ENCODE peak calls at places on chromosome 9, in five cellular contexts. J, I, P, E and G are unnamed samples.

GRCh38 chr9:12973702-12974101 is 198.9 kb downstream of the LURAP1L start:
- DNase-seq in I (no peak), P (no peak), E (no peak), J (no peak), G (no peak)

GRCh38 chr9:128764361-128764760 is 7.4 kb downstream of the ZER1 start:
- DNase-seq in J (no peak), E (no peak), P (no peak), I (no peak), G (no peak)

GRCh38 chr9:137721899-137722298 is 103.1 kb downstream of the EHMT1 start:
- DNase-seq in E (no peak), P (no peak), J (no peak), I (no peak), G (no peak)

GRCh38 chr9:134485653-134486052 is 155.9 kb upstream of the COL5A1 start:
- DNase-seq in E (peak; percentile 3), I (no peak), P (peak; percentile 18), J (no peak), G (no peak)

GRCh38 chr9:114223564-114224246 is 68.4 kb downstream of the COL27A1 start:
- DNase-seq in E (no peak), I (no peak), J (peak; percentile 81), P (no peak), G (no peak)

GRCh38 chr9:132231019-132231701 is 69.3 kb downstream of the NTNG2 start:
- DNase-seq in J (no peak), P (no peak), I (no peak), E (no peak), G (no peak)

GRCh38 chr9:73215249-73215648 is 63.6 kb downstream of the ANXA1 start:
- DNase-seq in J (no peak), E (no peak), P (no peak), I (no peak), G (no peak)

GRCh38 chr9:135098400-135099105 is 11.1 kb downstream of the OLFM1 start:
- DNase-seq in E (no peak), J (no peak), I (no peak), P (no peak), G (peak; percentile 38)

GRCh38 chr9:23683021-23683431 is 143.0 kb downstream of the ELAVL2 start:
- DNase-seq in J (no peak), E (no peak), P (no peak), I (no peak), G (no peak)

GRCh38 chr9:12817702-12818101 is 42.9 kb downstream of the LURAP1L start:
- DNase-seq in J (peak; percentile 55), P (peak; percentile 88), I (no peak), E (peak; percentile 82), G (peak; percentile 10)

GRCh38 chr9:5389109-5389732 is 48.5 kb downstream of the PLGRKT start:
- DNase-seq in E (no peak), I (no peak), J (peak; percentile 91), P (no peak), G (no peak)

GRCh38 chr9:99181206-99181605 is 40.5 kb downstream of the ALG2 start:
- DNase-seq in P (no peak), I (no peak), J (no peak), E (no peak), G (no peak)

GRCh38 chr9:102950341-102950740 is 44.8 kb upstream of the CYLC2 start:
- DNase-seq in E (no peak), J (no peak), P (no peak), I (no peak), G (no peak)

GRCh38 chr9:98867434-98868168 is 60.1 kb downstream of the GALNT12 start:
- DNase-seq in I (peak; percentile 89), P (no peak), J (peak; percentile 92), E (peak; percentile 54), G (peak; percentile 17)

GRCh38 chr9:99299214-99300102 is 77.4 kb downstream of the SEC61B start:
- DNase-seq in E (no peak), P (no peak), J (peak; percentile 83), I (no peak), G (no peak)

GRCh38 chr9:12069366-12069765 is 623.8 kb upstream of the TYRP1 start:
- DNase-seq in E (no peak), J (no peak), P (no peak), I (no peak), G (no peak)

GRCh38 chr9:36398745-36399144 is 1.3 kb downstream of the RNF38 start:
- DNase-seq in I (no peak), P (no peak), J (peak; percentile 70), E (no peak), G (no peak)

GRCh38 chr9:126113176-126113575 is 213.5 kb upstream of the MVB12B start:
- DNase-seq in J (no peak), P (no peak), I (no peak), E (no peak), G (no peak)

GRCh38 chr9:123268240-123268949 is at the start of gene STRBP:
- DNase-seq in E (peak; percentile 94), P (peak; percentile 96), I (peak; percentile 79), J (peak; percentile 61), G (peak; percentile 94)
- TF ChIP-seq POLR2A in E (no peak), P (peak; percentile 79), I (peak; percentile 44), J (no peak), G (peak; percentile 95)

GRCh38 chr9:93682155-93682968 is 106.0 kb downstream of the PHF2 start:
- DNase-seq in P (peak; percentile 75), J (peak; percentile 23), E (peak; percentile 70), I (peak; percentile 27), G (peak; percentile 51)

GRCh38 chr9:93679536-93680444 is 103.4 kb downstream of the PHF2 start:
- DNase-seq in P (peak; percentile 40), I (peak; percentile 7), J (no peak), E (no peak), G (no peak)

GRCh38 chr9:93678199-93679019 is 102.0 kb downstream of the PHF2 start:
- DNase-seq in J (no peak), I (peak; percentile 8), E (no peak), P (no peak), G (no peak)

GRCh38 chr9:93681316-93682154 is 105.2 kb downstream of the PHF2 start:
- DNase-seq in I (peak; percentile 6), E (peak; percentile 7), J (no peak), P (peak; percentile 43), G (no peak)

GRCh38 chr9:93680445-93681315 is 104.3 kb downstream of the PHF2 start:
- DNase-seq in E (peak; percentile 5), J (no peak), P (peak; percentile 41), I (peak; percentile 9), G (no peak)
- TF ChIP-seq POLR2A in E (no peak), J (no peak), P (no peak), I (no peak), G (no peak)

GRCh38 chr9:96020822-96021615 is 145.5 kb downstream of the ERCC6L2 start:
- DNase-seq in I (no peak), E (peak; percentile 33), J (no peak), P (peak; percentile 66), G (peak; percentile 48)
- TF ChIP-seq POLR2A in I (peak; percentile 34), E (peak; percentile 27), J (no peak), P (no peak), G (peak; percentile 47)

GRCh38 chr9:93315118-93315517 is 131.2 kb downstream of the WNK2 start:
- DNase-seq in E (no peak), P (no peak), J (no peak), I (no peak), G (no peak)
- TF ChIP-seq POLR2A in E (no peak), P (no peak), J (no peak), I (no peak), G (no peak)